ENCODE peak calls at places on chromosome 22, in ten cellular contexts. One of them, this sample, is unnamed.

GRCh38 chr22:33867118-33867863 is 53.0 kb downstream of the LARGE1 start:
- DNase-seq in HL-60: no peak
- DNase-seq in psoas muscle: no peak
- DNase-seq in HFF-Myc: no peak
- DNase-seq in stomach: peak
- DNase-seq in CD4-positive, alpha-beta T cell: no peak
- DNase-seq in suprapubic skin: no peak
- DNase-seq in fibroblast of mammary gland: peak
- DNase-seq in brain microvascular endothelial cell: peak
- DNase-seq in foreskin fibroblast: peak
- DNase-seq in this sample: no peak

GRCh38 chr22:28949788-28950187 is 66.4 kb downstream of the ZNRF3 start:
- DNase-seq in psoas muscle: no peak
- DNase-seq in HL-60: no peak
- DNase-seq in CD4-positive, alpha-beta T cell: no peak
- DNase-seq in stomach: no peak
- DNase-seq in suprapubic skin: no peak
- DNase-seq in HFF-Myc: no peak
- DNase-seq in foreskin fibroblast: peak
- DNase-seq in fibroblast of mammary gland: peak
- DNase-seq in brain microvascular endothelial cell: no peak
- DNase-seq in this sample: no peak

GRCh38 chr22:29629382-29630179 is 26.1 kb downstream of the NF2 start:
- DNase-seq in CD4-positive, alpha-beta T cell: no peak
- DNase-seq in fibroblast of mammary gland: no peak
- DNase-seq in brain microvascular endothelial cell: no peak
- DNase-seq in HFF-Myc: no peak
- DNase-seq in foreskin fibroblast: no peak
- DNase-seq in suprapubic skin: no peak
- DNase-seq in stomach: no peak
- DNase-seq in HL-60: no peak
- DNase-seq in psoas muscle: no peak
- DNase-seq in this sample: no peak

GRCh38 chr22:25057013-25057881 is 104.7 kb downstream of the KIAA1671 start:
- DNase-seq in psoas muscle: peak
- DNase-seq in brain microvascular endothelial cell: peak
- DNase-seq in HL-60: peak
- DNase-seq in suprapubic skin: peak
- DNase-seq in CD4-positive, alpha-beta T cell: peak
- DNase-seq in stomach: peak
- DNase-seq in HFF-Myc: no peak
- DNase-seq in foreskin fibroblast: peak
- DNase-seq in fibroblast of mammary gland: peak
- DNase-seq in this sample: peak

GRCh38 chr22:17105143-17106129 is 15.7 kb downstream of the TMEM121B start:
- DNase-seq in HFF-Myc: no peak
- DNase-seq in foreskin fibroblast: no peak
- DNase-seq in fibroblast of mammary gland: no peak
- DNase-seq in HL-60: no peak
- DNase-seq in stomach: no peak
- DNase-seq in psoas muscle: no peak
- DNase-seq in CD4-positive, alpha-beta T cell: no peak
- DNase-seq in suprapubic skin: no peak
- DNase-seq in brain microvascular endothelial cell: no peak
- DNase-seq in this sample: no peak

GRCh38 chr22:23685205-23685784 is 5.5 kb upstream of the RGL4 start:
- DNase-seq in psoas muscle: peak
- DNase-seq in HFF-Myc: peak
- DNase-seq in foreskin fibroblast: peak
- DNase-seq in suprapubic skin: no peak
- DNase-seq in CD4-positive, alpha-beta T cell: no peak
- DNase-seq in HL-60: no peak
- DNase-seq in stomach: peak
- DNase-seq in brain microvascular endothelial cell: no peak
- DNase-seq in fibroblast of mammary gland: peak
- DNase-seq in this sample: no peak

GRCh38 chr22:32850591-32851517 is 49.3 kb downstream of the TIMP3 start:
- DNase-seq in fibroblast of mammary gland: peak
- DNase-seq in CD4-positive, alpha-beta T cell: no peak
- DNase-seq in psoas muscle: peak
- DNase-seq in HL-60: no peak
- DNase-seq in foreskin fibroblast: peak
- DNase-seq in brain microvascular endothelial cell: no peak
- DNase-seq in HFF-Myc: no peak
- DNase-seq in suprapubic skin: peak
- DNase-seq in stomach: peak
- DNase-seq in this sample: no peak

GRCh38 chr22:29308791-29309262 is 2.4 kb downstream of the GAS2L1 start:
- DNase-seq in psoas muscle: no peak
- DNase-seq in HFF-Myc: no peak
- DNase-seq in fibroblast of mammary gland: peak
- DNase-seq in suprapubic skin: no peak
- DNase-seq in stomach: no peak
- DNase-seq in CD4-positive, alpha-beta T cell: no peak
- DNase-seq in foreskin fibroblast: peak
- DNase-seq in HL-60: no peak
- DNase-seq in brain microvascular endothelial cell: peak
- DNase-seq in this sample: no peak

GRCh38 chr22:23538502-23538860 is 41.6 kb downstream of the IGLL1 start:
- DNase-seq in psoas muscle: no peak
- DNase-seq in stomach: no peak
- DNase-seq in HFF-Myc: no peak
- DNase-seq in suprapubic skin: no peak
- DNase-seq in HL-60: no peak
- DNase-seq in fibroblast of mammary gland: no peak
- DNase-seq in brain microvascular endothelial cell: no peak
- DNase-seq in CD4-positive, alpha-beta T cell: no peak
- DNase-seq in foreskin fibroblast: no peak
- DNase-seq in this sample: no peak

GRCh38 chr22:29704528-29705285 is 15.1 kb upstream of the CABP7 start:
- DNase-seq in stomach: peak
- DNase-seq in HL-60: no peak
- DNase-seq in CD4-positive, alpha-beta T cell: no peak
- DNase-seq in psoas muscle: no peak
- DNase-seq in fibroblast of mammary gland: peak
- DNase-seq in suprapubic skin: no peak
- DNase-seq in HFF-Myc: no peak
- DNase-seq in foreskin fibroblast: peak
- DNase-seq in brain microvascular endothelial cell: peak
- DNase-seq in this sample: no peak

GRCh38 chr22:20565761-20566160 is 58.4 kb downstream of the MED15 start:
- DNase-seq in brain microvascular endothelial cell: no peak
- DNase-seq in CD4-positive, alpha-beta T cell: no peak
- DNase-seq in psoas muscle: no peak
- DNase-seq in foreskin fibroblast: no peak
- DNase-seq in HL-60: no peak
- DNase-seq in fibroblast of mammary gland: no peak
- DNase-seq in stomach: no peak
- DNase-seq in suprapubic skin: peak
- DNase-seq in HFF-Myc: no peak
- DNase-seq in this sample: no peak

GRCh38 chr22:42070517-42071422 is at the start of gene NAGA:
- DNase-seq in CD4-positive, alpha-beta T cell: peak
- DNase-seq in stomach: peak
- DNase-seq in suprapubic skin: peak
- DNase-seq in HFF-Myc: peak
- DNase-seq in psoas muscle: peak
- DNase-seq in HL-60: peak
- DNase-seq in fibroblast of mammary gland: peak
- DNase-seq in foreskin fibroblast: peak
- DNase-seq in brain microvascular endothelial cell: peak
- DNase-seq in this sample: peak

GRCh38 chr22:23010430-23010829 is 59.9 kb upstream of the GNAZ start:
- DNase-seq in suprapubic skin: no peak
- DNase-seq in brain microvascular endothelial cell: no peak
- DNase-seq in psoas muscle: no peak
- DNase-seq in HFF-Myc: no peak
- DNase-seq in fibroblast of mammary gland: no peak
- DNase-seq in foreskin fibroblast: no peak
- DNase-seq in HL-60: no peak
- DNase-seq in stomach: no peak
- DNase-seq in CD4-positive, alpha-beta T cell: no peak
- DNase-seq in this sample: no peak

GRCh38 chr22:26289486-26290250 is 120.4 kb downstream of the SEZ6L start:
- DNase-seq in brain microvascular endothelial cell: no peak
- DNase-seq in CD4-positive, alpha-beta T cell: no peak
- DNase-seq in psoas muscle: no peak
- DNase-seq in HL-60: no peak
- DNase-seq in foreskin fibroblast: no peak
- DNase-seq in HFF-Myc: no peak
- DNase-seq in suprapubic skin: no peak
- DNase-seq in stomach: no peak
- DNase-seq in fibroblast of mammary gland: no peak
- DNase-seq in this sample: no peak

GRCh38 chr22:23405366-23405851 is 174.7 kb downstream of the IGLL1 start:
- DNase-seq in foreskin fibroblast: no peak
- DNase-seq in HFF-Myc: no peak
- DNase-seq in suprapubic skin: no peak
- DNase-seq in psoas muscle: no peak
- DNase-seq in brain microvascular endothelial cell: no peak
- DNase-seq in HL-60: no peak
- DNase-seq in fibroblast of mammary gland: no peak
- DNase-seq in CD4-positive, alpha-beta T cell: no peak
- DNase-seq in stomach: no peak
- DNase-seq in this sample: no peak

GRCh38 chr22:41654322-41654721 is 33.2 kb downstream of the XRCC6 start:
- DNase-seq in stomach: no peak
- DNase-seq in brain microvascular endothelial cell: no peak
- DNase-seq in CD4-positive, alpha-beta T cell: no peak
- DNase-seq in HFF-Myc: no peak
- DNase-seq in fibroblast of mammary gland: no peak
- DNase-seq in suprapubic skin: no peak
- DNase-seq in psoas muscle: no peak
- DNase-seq in foreskin fibroblast: no peak
- DNase-seq in HL-60: no peak
- DNase-seq in this sample: no peak

GRCh38 chr22:42340695-42341383 is 70.4 kb upstream of the TCF20 start:
- DNase-seq in fibroblast of mammary gland: no peak
- DNase-seq in stomach: no peak
- DNase-seq in suprapubic skin: no peak
- DNase-seq in psoas muscle: no peak
- DNase-seq in foreskin fibroblast: no peak
- DNase-seq in HFF-Myc: no peak
- DNase-seq in CD4-positive, alpha-beta T cell: no peak
- DNase-seq in HL-60: no peak
- DNase-seq in brain microvascular endothelial cell: no peak
- DNase-seq in this sample: no peak

GRCh38 chr22:21624120-21624879 is 5.5 kb downstream of the YDJC start:
- DNase-seq in fibroblast of mammary gland: peak
- DNase-seq in brain microvascular endothelial cell: no peak
- DNase-seq in stomach: no peak
- DNase-seq in foreskin fibroblast: peak
- DNase-seq in HL-60: peak
- DNase-seq in HFF-Myc: no peak
- DNase-seq in CD4-positive, alpha-beta T cell: peak
- DNase-seq in psoas muscle: peak
- DNase-seq in suprapubic skin: no peak
- DNase-seq in this sample: no peak
- TF ChIP-seq CTCF in fibroblast of mammary gland: peak
- TF ChIP-seq CTCF in brain microvascular endothelial cell: peak
- TF ChIP-seq CTCF in stomach: peak
- TF ChIP-seq CTCF in foreskin fibroblast: peak
- TF ChIP-seq CTCF in HL-60: peak
- TF ChIP-seq CTCF in HFF-Myc: peak
- TF ChIP-seq CTCF in CD4-positive, alpha-beta T cell: no peak
- TF ChIP-seq CTCF in psoas muscle: no peak
- TF ChIP-seq CTCF in suprapubic skin: peak
- TF ChIP-seq CTCF in this sample: peak

GRCh38 chr22:27331526-27332281 is 469.9 kb downstream of the MN1 start:
- DNase-seq in suprapubic skin: no peak
- DNase-seq in fibroblast of mammary gland: peak
- DNase-seq in brain microvascular endothelial cell: peak
- DNase-seq in CD4-positive, alpha-beta T cell: no peak
- DNase-seq in HFF-Myc: no peak
- DNase-seq in psoas muscle: peak
- DNase-seq in stomach: peak
- DNase-seq in HL-60: peak
- DNase-seq in foreskin fibroblast: peak
- DNase-seq in this sample: peak
- TF ChIP-seq CTCF in suprapubic skin: no peak
- TF ChIP-seq CTCF in fibroblast of mammary gland: peak
- TF ChIP-seq CTCF in brain microvascular endothelial cell: peak
- TF ChIP-seq CTCF in CD4-positive, alpha-beta T cell: no peak
- TF ChIP-seq CTCF in HFF-Myc: peak
- TF ChIP-seq CTCF in psoas muscle: peak
- TF ChIP-seq CTCF in stomach: no peak
- TF ChIP-seq CTCF in HL-60: no peak
- TF ChIP-seq CTCF in foreskin fibroblast: peak
- TF ChIP-seq CTCF in this sample: peak

DNA sequence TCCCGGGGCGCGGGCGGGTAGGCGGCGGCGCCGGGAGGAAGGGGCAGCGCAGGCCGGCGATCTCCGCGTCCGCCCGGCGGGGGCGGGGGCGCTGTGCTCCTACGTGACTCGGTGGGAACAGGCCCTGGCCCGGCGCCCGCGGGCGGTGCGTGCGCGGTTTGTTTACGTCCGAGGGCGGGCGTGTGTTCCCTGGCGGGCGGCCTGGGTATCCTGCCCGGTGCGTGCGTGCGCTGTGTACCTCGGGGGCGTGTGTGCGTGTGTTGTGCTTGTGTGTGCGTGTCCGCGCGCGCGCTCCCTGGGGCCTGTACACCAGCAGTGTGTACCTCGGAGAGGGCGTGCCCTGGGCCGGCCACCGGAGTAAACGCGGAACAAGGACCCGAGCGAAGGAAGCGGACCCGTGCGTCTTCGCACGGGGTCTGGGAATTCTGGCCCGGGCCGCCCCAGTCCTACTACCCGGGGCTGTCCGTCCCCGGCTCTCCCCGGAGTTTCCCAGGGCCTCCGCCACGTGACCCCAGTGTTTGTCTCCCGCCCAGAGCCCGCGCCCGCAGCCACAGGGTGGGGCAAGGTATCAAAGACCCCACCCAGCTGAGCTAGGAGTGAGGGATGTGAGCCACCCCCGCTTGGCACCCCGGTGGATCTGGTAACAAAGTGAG is 769 bp downstream of the MAFF start:
- DNase-seq in stomach: peak
- DNase-seq in foreskin fibroblast: peak
- DNase-seq in brain microvascular endothelial cell: peak
- DNase-seq in fibroblast of mammary gland: peak
- DNase-seq in suprapubic skin: peak
- DNase-seq in CD4-positive, alpha-beta T cell: peak
- DNase-seq in HL-60: peak
- DNase-seq in psoas muscle: peak
- DNase-seq in HFF-Myc: no peak
- DNase-seq in this sample: peak
- TF ChIP-seq CTCF in stomach: peak
- TF ChIP-seq CTCF in foreskin fibroblast: no peak
- TF ChIP-seq CTCF in brain microvascular endothelial cell: peak
- TF ChIP-seq CTCF in fibroblast of mammary gland: no peak
- TF ChIP-seq CTCF in suprapubic skin: no peak
- TF ChIP-seq CTCF in CD4-positive, alpha-beta T cell: no peak
- TF ChIP-seq CTCF in HL-60: no peak
- TF ChIP-seq CTCF in psoas muscle: peak
- TF ChIP-seq CTCF in HFF-Myc: no peak
- TF ChIP-seq CTCF in this sample: peak

DNA sequence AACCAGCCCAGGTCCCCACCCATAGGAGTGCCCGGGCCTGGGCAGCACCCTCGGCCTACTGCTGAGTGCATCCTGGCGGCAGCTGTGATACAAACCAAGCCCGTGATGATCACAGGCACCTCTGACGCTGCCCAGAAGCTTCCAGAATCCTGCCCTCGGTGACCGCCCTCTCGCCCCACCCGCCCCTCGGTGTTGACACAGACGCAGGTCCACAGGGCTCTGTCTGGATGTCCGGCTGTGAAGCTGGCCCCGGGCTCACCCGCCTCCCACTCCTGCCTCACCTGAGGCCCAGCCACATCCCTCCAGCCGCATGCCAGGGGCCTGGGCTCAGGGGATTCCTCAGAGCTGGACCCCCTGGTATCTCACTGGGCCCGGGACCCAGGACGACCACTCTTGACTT is 191.0 kb downstream of the BRD1 start:
- DNase-seq in fibroblast of mammary gland: no peak
- DNase-seq in CD4-positive, alpha-beta T cell: no peak
- DNase-seq in brain microvascular endothelial cell: no peak
- DNase-seq in HFF-Myc: no peak
- DNase-seq in stomach: no peak
- DNase-seq in suprapubic skin: no peak
- DNase-seq in HL-60: no peak
- DNase-seq in foreskin fibroblast: no peak
- DNase-seq in psoas muscle: no peak
- DNase-seq in this sample: no peak
- TF ChIP-seq CTCF in fibroblast of mammary gland: no peak
- TF ChIP-seq CTCF in CD4-positive, alpha-beta T cell: no peak
- TF ChIP-seq CTCF in brain microvascular endothelial cell: no peak
- TF ChIP-seq CTCF in HFF-Myc: no peak
- TF ChIP-seq CTCF in stomach: no peak
- TF ChIP-seq CTCF in suprapubic skin: no peak
- TF ChIP-seq CTCF in HL-60: no peak
- TF ChIP-seq CTCF in foreskin fibroblast: no peak
- TF ChIP-seq CTCF in psoas muscle: no peak
- TF ChIP-seq CTCF in this sample: no peak